ENCODE peak calls at places on chromosomes 16 and 17, in ten cellular contexts. H, J, L, F, C, X, O, Y, E and I are unnamed samples.

GRCh38 chr16:740764-741505 is at the start of gene CIAO3:
- DNase-seq in J (peak), E (peak), O (peak), L (peak), H (peak), F (peak), X (peak), C (peak), Y (peak), I (peak)

GRCh38 chr16:49472598-49472997 is 99.0 kb downstream of the C16orf78 start:
- DNase-seq in L (no peak), E (no peak), J (peak), Y (no peak), O (no peak), X (no peak), F (no peak), H (no peak), C (no peak), I (no peak)

GRCh38 chr16:65119905-65120341 is 1.9 kb downstream of the CDH11 start:
- DNase-seq in J (peak), O (no peak), H (no peak), F (peak), C (no peak), L (peak), X (no peak), E (no peak), Y (no peak), I (no peak)

GRCh38 chr17:63082273-63082861 is 116.3 kb downstream of the TANC2 start:
- DNase-seq in X (peak), C (no peak), F (peak), L (peak), E (no peak), J (no peak), O (no peak), Y (peak), H (no peak), I (peak)

GRCh38 chr17:34254651-34255380 is at the start of gene CCL2:
- DNase-seq in F (peak), L (peak), C (peak), J (peak), Y (peak), H (no peak), O (no peak), X (peak), E (no peak), I (no peak)

GRCh38 chr17:34305061-34305460 is 14.2 kb upstream of the CCL8 start:
- DNase-seq in L (no peak), X (no peak), O (no peak), Y (no peak), F (no peak), H (no peak), J (no peak), E (no peak), C (no peak), I (no peak)

GRCh38 chr16:81505011-81505660 is 60.5 kb downstream of the CMIP start:
- DNase-seq in L (no peak), E (no peak), X (no peak), O (no peak), H (no peak), F (no peak), J (no peak), C (peak), Y (peak), I (peak)

GRCh38 chr17:6608321-6608720 is 32.2 kb downstream of the KIAA0753 start:
- DNase-seq in J (no peak), L (peak), F (peak), Y (no peak), X (no peak), O (no peak), C (peak), E (no peak), H (no peak), I (peak)

GRCh38 chr16:82755570-82756282 is 129.0 kb downstream of the CDH13 start:
- DNase-seq in Y (no peak), L (peak), H (no peak), O (no peak), X (no peak), J (no peak), E (no peak), C (no peak), F (no peak), I (no peak)

GRCh38 chr16:69691980-69692911 is 34.1 kb downstream of the NQO1 start:
- DNase-seq in Y (no peak), O (no peak), L (peak), J (no peak), F (peak), X (no peak), H (no peak), E (no peak), C (peak), I (peak)

GRCh38 chr16:85752511-85753420 is 1.9 kb upstream of the C16orf74 start:
- DNase-seq in E (peak), X (no peak), H (no peak), J (peak), L (peak), C (peak), Y (peak), O (peak), F (no peak), I (peak)

GRCh38 chr17:74892974-74893911 is at the start of gene FADS6:
- DNase-seq in F (no peak), X (no peak), C (no peak), E (no peak), Y (no peak), L (no peak), H (no peak), J (no peak), O (no peak), I (no peak)

GRCh38 chr16:5378531-5378930 is 280.9 kb upstream of the EEF2KMT start:
- DNase-seq in C (no peak), F (no peak), X (no peak), O (no peak), J (no peak), H (no peak), L (no peak), E (no peak), Y (no peak), I (no peak)